ENCODE peak calls at places on chromosome 4, in nine cellular contexts. A is GM23338, J is OCI-LY7, B is SK-N-SH, E is PC-3, Y is neural progenitor cell, M is GM23248, R is hepatocyte, F is HCT116. I is an unnamed sample. For H3K36me3, the result is how much of the 10 kb centered on the place peaks cover.

GRCh38 chr4:155079866-155080265 is 128.6 kb upstream of the NPY2R start:
- DNase-seq in Y (no peak), B (no peak), F (no peak), R (no peak), E (peak), A (no peak), J (no peak), M (no peak), I (no peak)

GRCh38 chr4:48908687-48909086 is 2.1 kb upstream of the OCIAD2 start:
- DNase-seq in J (no peak), M (no peak), R (no peak), A (no peak), B (no peak), Y (no peak), E (no peak), F (no peak), I (no peak)

GRCh38 chr4:111283066-111283677 is 660.3 kb upstream of the PITX2 start:
- DNase-seq in M (peak), R (peak), B (peak), A (peak), J (peak), Y (peak), F (peak), E (peak), I (peak)

GRCh38 chr4:143626134-143626859 is 74.2 kb downstream of the FREM3 start:
- DNase-seq in F (no peak), Y (no peak), M (peak), A (no peak), B (no peak), R (peak), J (no peak), E (no peak), I (no peak)

GRCh38 chr4:135917016-135917415 is 1615.3 kb downstream of the PCDH18 start:
- DNase-seq in J (no peak), R (no peak), M (peak), B (no peak), A (no peak), F (no peak), Y (no peak), E (no peak), I (no peak)

GRCh38 chr4:141028024-141028529 is 105.2 kb downstream of the RNF150 start:
- DNase-seq in M (peak), B (peak), R (no peak), Y (no peak), F (no peak), A (no peak), J (no peak), E (peak), I (no peak)

GRCh38 chr4:3745886-3746656 is 20.1 kb upstream of the ADRA2C start:
- DNase-seq in Y (peak), A (no peak), B (peak), M (peak), F (peak), J (no peak), R (no peak), E (peak), I (peak)

GRCh38 chr4:15855804-15856475 is 77.8 kb downstream of the CD38 start:
- DNase-seq in M (no peak), E (no peak), A (no peak), B (no peak), R (no peak), F (no peak), J (no peak), Y (no peak), I (no peak)

GRCh38 chr4:69096111-69096656 is at the start of gene UGT2B7:
- DNase-seq in B (no peak), F (no peak), E (peak), J (no peak), A (no peak), Y (no peak), M (no peak), R (no peak), I (no peak)

GRCh38 chr4:156771171-156771837 is 200.3 kb downstream of the PDGFC start:
- DNase-seq in M (peak), E (peak), B (peak), F (peak), A (peak), R (no peak), J (no peak), Y (peak), I (peak)

GRCh38 chr4:41380758-41381157 is 124.0 kb downstream of the UCHL1 start:
- DNase-seq in F (no peak), M (no peak), A (no peak), Y (no peak), J (no peak), E (no peak), R (no peak), B (no peak), I (no peak)

GRCh38 chr4:102599887-102600286 is 98.7 kb downstream of the NFKB1 start:
- DNase-seq in J (no peak), M (no peak), E (no peak), R (no peak), A (no peak), Y (no peak), B (no peak), F (no peak), I (no peak)

GRCh38 chr4:102599455-102599854 is 98.3 kb downstream of the NFKB1 start:
- DNase-seq in A (no peak), J (no peak), B (no peak), E (no peak), R (no peak), F (no peak), Y (no peak), M (no peak), I (no peak)

GRCh38 chr4:102598759-102599379 is 97.7 kb downstream of the NFKB1 start:
- DNase-seq in F (no peak), B (no peak), Y (no peak), M (no peak), J (no peak), E (peak), A (no peak), R (no peak), I (no peak)

GRCh38 chr4:102600689-102601088 is 99.5 kb downstream of the NFKB1 start:
- DNase-seq in B (no peak), R (no peak), M (no peak), A (no peak), F (no peak), J (no peak), E (no peak), Y (no peak), I (no peak)

DNA sequence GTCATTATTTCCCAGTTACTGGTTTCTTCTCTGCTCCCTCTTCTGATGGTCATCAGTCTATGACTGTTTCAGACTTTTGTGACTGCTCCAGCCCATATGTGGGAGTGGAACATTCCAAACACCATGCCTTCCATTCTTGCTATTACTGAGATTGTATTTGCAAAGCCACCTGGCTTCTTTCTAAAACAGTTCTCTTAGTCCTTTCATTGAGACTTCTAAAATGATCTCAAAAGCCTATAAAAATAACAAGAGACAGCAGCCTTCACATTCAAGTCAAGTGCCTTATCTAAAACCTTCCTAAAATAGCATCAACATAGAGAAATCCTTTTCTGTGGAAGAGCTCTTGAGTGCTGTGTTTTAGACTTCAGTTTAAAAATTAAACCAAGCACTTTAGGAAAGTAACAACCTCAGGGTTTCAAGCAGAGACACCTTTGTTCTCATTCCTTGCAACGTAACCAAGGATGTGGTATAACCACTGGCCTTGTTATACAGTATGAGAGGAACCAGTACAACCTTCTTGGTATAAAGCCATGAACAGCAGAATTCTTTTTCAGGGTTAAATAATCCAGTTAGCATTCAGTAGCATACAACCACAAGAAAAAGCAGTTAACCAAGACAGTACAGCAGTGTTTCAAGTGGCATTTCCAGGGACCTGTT is 97.1 kb downstream of the NFKB1 start:
- DNase-seq in M (peak), J (no peak), R (no peak), Y (no peak), E (no peak), B (no peak), A (no peak), F (no peak), I (no peak)
- H3K36me3 ChIP-seq in M (under half), J (half or more), R (under half), Y (under half), E (under half), B (half or more), A (under half), F (under half), I (under half)

DNA sequence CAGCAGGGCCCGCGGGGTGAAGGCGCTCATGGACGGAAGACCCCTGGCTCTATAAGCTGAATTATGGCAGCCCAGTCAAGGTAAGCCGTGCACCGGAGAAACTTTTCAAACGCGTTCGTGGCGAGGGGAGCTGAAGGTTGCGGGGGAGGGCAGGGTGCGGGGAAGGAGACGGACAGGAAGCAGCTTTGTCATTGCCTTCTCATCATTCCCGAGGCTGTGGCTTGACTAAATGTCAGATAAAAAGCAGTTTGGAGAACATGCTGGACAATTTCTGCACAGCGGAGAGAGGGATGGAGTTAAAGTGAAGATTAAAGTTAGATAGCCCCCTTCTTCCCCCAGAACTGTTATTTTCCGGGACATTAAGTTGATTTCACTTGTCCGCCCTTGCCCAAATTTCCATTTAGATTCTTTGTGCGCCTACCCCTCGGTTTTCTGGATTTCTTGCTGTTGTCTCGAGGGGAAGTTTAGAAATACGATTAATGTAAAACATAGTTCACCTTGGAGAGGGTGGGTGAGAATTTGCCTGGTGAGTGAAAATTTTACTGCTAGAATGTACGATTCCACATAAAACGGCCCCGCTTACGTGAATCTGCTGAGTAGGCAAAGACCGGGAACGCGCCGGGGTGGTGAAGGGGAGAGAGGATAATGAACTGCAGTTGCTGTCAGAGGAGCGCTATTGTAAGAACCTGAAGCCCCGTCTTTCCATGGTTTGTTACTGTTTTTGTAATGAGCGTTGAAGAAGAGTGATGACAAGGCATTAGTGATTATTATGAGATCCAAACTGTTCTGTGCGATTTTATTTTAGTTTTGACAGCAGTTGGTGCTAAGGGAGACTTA is 72.8 kb downstream of the AFF1 start:
- DNase-seq in J (peak), Y (peak), A (peak), F (no peak), B (peak), R (peak), M (peak), E (peak), I (peak)
- TF ChIP-seq EZH2phosphoT487 in J (no peak), Y (no peak), A (no peak), F (no peak), B (no peak), R (no peak), M (no peak), E (no peak), I (no peak)

DNA sequence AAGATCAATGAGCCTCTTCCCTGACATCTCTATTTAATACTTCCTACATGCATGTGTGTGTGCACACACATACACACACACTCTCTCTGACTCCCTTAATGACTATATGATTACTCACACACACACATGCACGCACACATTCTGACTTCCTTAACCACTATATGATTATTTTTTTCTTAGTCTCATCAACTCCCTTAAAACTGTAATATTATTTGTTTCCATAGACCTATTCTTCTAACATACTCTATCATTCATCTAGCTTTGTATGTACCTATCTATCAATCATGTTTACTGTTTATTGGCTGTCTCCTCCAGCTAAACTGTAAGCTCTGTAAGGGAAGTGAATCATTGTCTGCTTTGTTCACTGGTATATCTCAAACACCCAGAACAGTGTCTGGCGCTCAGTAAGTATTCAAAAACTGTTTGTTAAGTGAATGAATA is 236.6 kb downstream of the RASL11B start:
- DNase-seq in R (no peak), J (no peak), M (peak), Y (no peak), F (no peak), A (no peak), B (no peak), E (peak), I (no peak)
- H3K4me2 ChIP-seq in R (no peak), J (no peak), M (peak), Y (no peak), F (no peak), A (no peak), B (no peak), E (no peak), I (no peak)

GRCh38 chr4:145170209-145170608 is 10.2 kb downstream of the OTUD4 start:
- DNase-seq in B (no peak), J (no peak), A (no peak), Y (no peak), M (no peak), F (no peak), E (no peak), R (no peak), I (no peak)
- H3K36me3 ChIP-seq in B (under half), J (half or more), A (under half), Y (under half), M (under half), F (under half), E (under half), R (under half), I (under half)

I was measured in MM.1S.